ENCODE peak calls at places on chromosomes 2 and 18, in five cellular contexts. One of them, this sample, is unnamed.
A peak's percentile ranks its signal among the peaks of the same experiment; 100 is the strongest.

GRCh38 chr2:64604929-64605550 is 48.7 kb downstream of the SERTAD2 start:
- DNase-seq in stimulated activated CD4-positive, alpha-beta T cell treated with anti-CD3 and anti-CD28 coated beads, Interleukin-4, amount 100 ng/mL, for 24 hours: no peak
- DNase-seq in M059J: no peak
- DNase-seq in NCI-H2081: no peak
- DNase-seq in HFFc6: peak; percentile 47
- DNase-seq in this sample: no peak

GRCh38 chr2:191246820-191247380 is 1.7 kb downstream of the MYO1B start:
- DNase-seq in NCI-H2081: no peak
- DNase-seq in M059J: peak; percentile 34
- DNase-seq in HFFc6: no peak
- DNase-seq in stimulated activated CD4-positive, alpha-beta T cell treated with anti-CD3 and anti-CD28 coated beads, Interleukin-4, amount 100 ng/mL, for 24 hours: no peak
- DNase-seq in this sample: no peak

GRCh38 chr2:40348665-40349064 is 103.2 kb downstream of the SLC8A1 start:
- DNase-seq in M059J: peak; percentile 74
- DNase-seq in NCI-H2081: no peak
- DNase-seq in HFFc6: peak; percentile 88
- DNase-seq in stimulated activated CD4-positive, alpha-beta T cell treated with anti-CD3 and anti-CD28 coated beads, Interleukin-4, amount 100 ng/mL, for 24 hours: no peak
- DNase-seq in this sample: no peak

GRCh38 chr18:58567453-58568196 is 61.3 kb downstream of the ALPK2 start:
- DNase-seq in stimulated activated CD4-positive, alpha-beta T cell treated with anti-CD3 and anti-CD28 coated beads, Interleukin-4, amount 100 ng/mL, for 24 hours: no peak
- DNase-seq in M059J: peak; percentile 97
- DNase-seq in HFFc6: peak; percentile 96
- DNase-seq in NCI-H2081: no peak
- DNase-seq in this sample: no peak

GRCh38 chr2:170090229-170090628 is 87.7 kb upstream of the MYO3B start:
- DNase-seq in M059J: no peak
- DNase-seq in NCI-H2081: no peak
- DNase-seq in stimulated activated CD4-positive, alpha-beta T cell treated with anti-CD3 and anti-CD28 coated beads, Interleukin-4, amount 100 ng/mL, for 24 hours: no peak
- DNase-seq in HFFc6: no peak
- DNase-seq in this sample: no peak

GRCh38 chr18:28689591-28689990 is 512.7 kb upstream of the CDH2 start:
- DNase-seq in stimulated activated CD4-positive, alpha-beta T cell treated with anti-CD3 and anti-CD28 coated beads, Interleukin-4, amount 100 ng/mL, for 24 hours: no peak
- DNase-seq in HFFc6: no peak
- DNase-seq in M059J: peak; percentile 48
- DNase-seq in NCI-H2081: no peak
- DNase-seq in this sample: no peak

GRCh38 chr2:235674116-235674515 is 180.3 kb downstream of the AGAP1 start:
- DNase-seq in NCI-H2081: no peak
- DNase-seq in HFFc6: no peak
- DNase-seq in M059J: no peak
- DNase-seq in stimulated activated CD4-positive, alpha-beta T cell treated with anti-CD3 and anti-CD28 coated beads, Interleukin-4, amount 100 ng/mL, for 24 hours: no peak
- DNase-seq in this sample: no peak

GRCh38 chr2:48607307-48608014 is 10.2 kb upstream of the GTF2A1L start:
- DNase-seq in M059J: peak; percentile 77
- DNase-seq in HFFc6: peak; percentile 19
- DNase-seq in NCI-H2081: peak; percentile 28
- DNase-seq in stimulated activated CD4-positive, alpha-beta T cell treated with anti-CD3 and anti-CD28 coated beads, Interleukin-4, amount 100 ng/mL, for 24 hours: no peak
- DNase-seq in this sample: no peak

GRCh38 chr2:8684421-8684884 is 2.6 kb downstream of the ID2 start:
- DNase-seq in M059J: peak; percentile 57
- DNase-seq in HFFc6: no peak
- DNase-seq in stimulated activated CD4-positive, alpha-beta T cell treated with anti-CD3 and anti-CD28 coated beads, Interleukin-4, amount 100 ng/mL, for 24 hours: peak; percentile 57
- DNase-seq in NCI-H2081: no peak
- DNase-seq in this sample: peak; percentile 61

GRCh38 chr18:36247036-36247435 is 50.5 kb upstream of the FHOD3 start:
- DNase-seq in M059J: peak; percentile 77
- DNase-seq in HFFc6: peak; percentile 49
- DNase-seq in NCI-H2081: no peak
- DNase-seq in stimulated activated CD4-positive, alpha-beta T cell treated with anti-CD3 and anti-CD28 coated beads, Interleukin-4, amount 100 ng/mL, for 24 hours: no peak
- DNase-seq in this sample: no peak

GRCh38 chr2:149733936-149734685 is 146.5 kb upstream of the MMADHC start:
- DNase-seq in stimulated activated CD4-positive, alpha-beta T cell treated with anti-CD3 and anti-CD28 coated beads, Interleukin-4, amount 100 ng/mL, for 24 hours: no peak
- DNase-seq in HFFc6: peak; percentile 55
- DNase-seq in NCI-H2081: no peak
- DNase-seq in M059J: peak; percentile 85
- DNase-seq in this sample: no peak

GRCh38 chr18:62767321-62767720 is 52.0 kb downstream of the PHLPP1 start:
- DNase-seq in HFFc6: no peak
- DNase-seq in NCI-H2081: no peak
- DNase-seq in M059J: peak; percentile 39
- DNase-seq in stimulated activated CD4-positive, alpha-beta T cell treated with anti-CD3 and anti-CD28 coated beads, Interleukin-4, amount 100 ng/mL, for 24 hours: no peak
- DNase-seq in this sample: no peak

GRCh38 chr2:239397856-239398470 is 2.9 kb downstream of the HDAC4 start:
- DNase-seq in stimulated activated CD4-positive, alpha-beta T cell treated with anti-CD3 and anti-CD28 coated beads, Interleukin-4, amount 100 ng/mL, for 24 hours: no peak
- DNase-seq in HFFc6: no peak
- DNase-seq in M059J: no peak
- DNase-seq in NCI-H2081: no peak
- DNase-seq in this sample: no peak

GRCh38 chr2:121944072-121944829 is 188.8 kb downstream of the TSN start:
- DNase-seq in M059J: peak; percentile 73
- DNase-seq in stimulated activated CD4-positive, alpha-beta T cell treated with anti-CD3 and anti-CD28 coated beads, Interleukin-4, amount 100 ng/mL, for 24 hours: no peak
- DNase-seq in NCI-H2081: no peak
- DNase-seq in HFFc6: peak; percentile 95
- DNase-seq in this sample: no peak

GRCh38 chr2:163407296-163407695 is 328.5 kb downstream of the FIGN start:
- DNase-seq in NCI-H2081: no peak
- DNase-seq in M059J: peak; percentile 7
- DNase-seq in stimulated activated CD4-positive, alpha-beta T cell treated with anti-CD3 and anti-CD28 coated beads, Interleukin-4, amount 100 ng/mL, for 24 hours: no peak
- DNase-seq in HFFc6: no peak
- DNase-seq in this sample: no peak

GRCh38 chr18:79605481-79605880 is 74.1 kb upstream of the CTDP1 start:
- DNase-seq in M059J: no peak
- DNase-seq in stimulated activated CD4-positive, alpha-beta T cell treated with anti-CD3 and anti-CD28 coated beads, Interleukin-4, amount 100 ng/mL, for 24 hours: no peak
- DNase-seq in NCI-H2081: no peak
- DNase-seq in HFFc6: no peak
- DNase-seq in this sample: no peak

GRCh38 chr18:8413751-8414150 is 195.5 kb upstream of the RAB12 start:
- DNase-seq in HFFc6: no peak
- DNase-seq in NCI-H2081: no peak
- DNase-seq in stimulated activated CD4-positive, alpha-beta T cell treated with anti-CD3 and anti-CD28 coated beads, Interleukin-4, amount 100 ng/mL, for 24 hours: no peak
- DNase-seq in M059J: no peak
- DNase-seq in this sample: no peak

GRCh38 chr2:121746071-121746578 is 9.3 kb upstream of the TSN start:
- DNase-seq in stimulated activated CD4-positive, alpha-beta T cell treated with anti-CD3 and anti-CD28 coated beads, Interleukin-4, amount 100 ng/mL, for 24 hours: peak; percentile 15
- DNase-seq in HFFc6: no peak
- DNase-seq in M059J: peak; percentile 64
- DNase-seq in NCI-H2081: no peak
- DNase-seq in this sample: no peak

GRCh38 chr2:96103388-96103705 is 13.0 kb downstream of the ADRA2B start:
- DNase-seq in stimulated activated CD4-positive, alpha-beta T cell treated with anti-CD3 and anti-CD28 coated beads, Interleukin-4, amount 100 ng/mL, for 24 hours: no peak
- DNase-seq in HFFc6: no peak
- DNase-seq in NCI-H2081: no peak
- DNase-seq in M059J: no peak
- DNase-seq in this sample: no peak

GRCh38 chr2:6784299-6784698 is 81.4 kb downstream of the CMPK2 start:
- DNase-seq in M059J: no peak
- DNase-seq in stimulated activated CD4-positive, alpha-beta T cell treated with anti-CD3 and anti-CD28 coated beads, Interleukin-4, amount 100 ng/mL, for 24 hours: no peak
- DNase-seq in NCI-H2081: no peak
- DNase-seq in HFFc6: no peak
- DNase-seq in this sample: no peak

GRCh38 chr2:197786010-197786877 is 1.1 kb upstream of the BOLL start:
- DNase-seq in stimulated activated CD4-positive, alpha-beta T cell treated with anti-CD3 and anti-CD28 coated beads, Interleukin-4, amount 100 ng/mL, for 24 hours: peak; percentile 61
- DNase-seq in M059J: no peak
- DNase-seq in HFFc6: no peak
- DNase-seq in NCI-H2081: no peak
- DNase-seq in this sample: peak; percentile 65

GRCh38 chr18:23881778-23882177 is 132.8 kb upstream of the TTC39C start:
- DNase-seq in NCI-H2081: peak; percentile 94
- DNase-seq in M059J: no peak
- DNase-seq in stimulated activated CD4-positive, alpha-beta T cell treated with anti-CD3 and anti-CD28 coated beads, Interleukin-4, amount 100 ng/mL, for 24 hours: no peak
- DNase-seq in HFFc6: no peak
- DNase-seq in this sample: no peak

GRCh38 chr2:65489269-65489668 is 56.9 kb upstream of the SPRED2 start:
- DNase-seq in stimulated activated CD4-positive, alpha-beta T cell treated with anti-CD3 and anti-CD28 coated beads, Interleukin-4, amount 100 ng/mL, for 24 hours: no peak
- DNase-seq in NCI-H2081: no peak
- DNase-seq in M059J: no peak
- DNase-seq in HFFc6: no peak
- DNase-seq in this sample: no peak

GRCh38 chr2:119241205-119241532 is 17.5 kb downstream of the STEAP3 start:
- DNase-seq in NCI-H2081: no peak
- DNase-seq in M059J: no peak
- DNase-seq in stimulated activated CD4-positive, alpha-beta T cell treated with anti-CD3 and anti-CD28 coated beads, Interleukin-4, amount 100 ng/mL, for 24 hours: no peak
- DNase-seq in HFFc6: no peak
- DNase-seq in this sample: no peak

GRCh38 chr2:167212054-167212648 is 323.9 kb downstream of the XIRP2 start:
- DNase-seq in stimulated activated CD4-positive, alpha-beta T cell treated with anti-CD3 and anti-CD28 coated beads, Interleukin-4, amount 100 ng/mL, for 24 hours: peak; percentile 6
- DNase-seq in M059J: peak; percentile 45
- DNase-seq in NCI-H2081: peak; percentile 62
- DNase-seq in HFFc6: peak; percentile 45
- DNase-seq in this sample: no peak

GRCh38 chr2:102050854-102051391 is 59.2 kb downstream of the IL1R2 start:
- DNase-seq in M059J: peak; percentile 65
- DNase-seq in HFFc6: peak; percentile 63
- DNase-seq in NCI-H2081: no peak
- DNase-seq in stimulated activated CD4-positive, alpha-beta T cell treated with anti-CD3 and anti-CD28 coated beads, Interleukin-4, amount 100 ng/mL, for 24 hours: no peak
- DNase-seq in this sample: no peak

GRCh38 chr2:218368621-218369153 is 12.0 kb downstream of the CATIP start:
- DNase-seq in M059J: peak; percentile 63
- DNase-seq in HFFc6: peak; percentile 12
- DNase-seq in stimulated activated CD4-positive, alpha-beta T cell treated with anti-CD3 and anti-CD28 coated beads, Interleukin-4, amount 100 ng/mL, for 24 hours: no peak
- DNase-seq in NCI-H2081: peak; percentile 51
- DNase-seq in this sample: no peak

GRCh38 chr2:42492691-42493467 is 903 bp downstream of the KCNG3 start:
- DNase-seq in HFFc6: no peak
- DNase-seq in stimulated activated CD4-positive, alpha-beta T cell treated with anti-CD3 and anti-CD28 coated beads, Interleukin-4, amount 100 ng/mL, for 24 hours: peak; percentile 6
- DNase-seq in NCI-H2081: peak; percentile 75
- DNase-seq in M059J: no peak
- DNase-seq in this sample: peak; percentile 33